ENCODE peak calls at places on chromosomes 2 and 18, in ten cellular contexts. One of them, this sample, is unnamed.

GRCh38 chr2:215579809-215580208 is 143.9 kb upstream of the FN1 start:
- DNase-seq in NB4: peak
- DNase-seq in psoas muscle: no peak
- DNase-seq in glutamatergic neuron: no peak
- DNase-seq in CD4-positive, alpha-beta T cell: no peak
- DNase-seq in cardiac muscle cell: no peak
- DNase-seq in GM06990: no peak
- DNase-seq in neural crest cell: no peak
- DNase-seq in foreskin fibroblast: peak
- DNase-seq in upper lobe of right lung: no peak
- DNase-seq in this sample: no peak

GRCh38 chr2:193332938-193333337 is 1138.2 kb upstream of the TMEFF2 start:
- DNase-seq in NB4: no peak
- DNase-seq in foreskin fibroblast: no peak
- DNase-seq in CD4-positive, alpha-beta T cell: no peak
- DNase-seq in GM06990: no peak
- DNase-seq in psoas muscle: no peak
- DNase-seq in glutamatergic neuron: no peak
- DNase-seq in cardiac muscle cell: no peak
- DNase-seq in neural crest cell: no peak
- DNase-seq in upper lobe of right lung: no peak
- DNase-seq in this sample: no peak

GRCh38 chr2:177026253-177026652 is 186.3 kb upstream of the HNRNPA3 start:
- DNase-seq in glutamatergic neuron: no peak
- DNase-seq in psoas muscle: no peak
- DNase-seq in CD4-positive, alpha-beta T cell: no peak
- DNase-seq in GM06990: no peak
- DNase-seq in foreskin fibroblast: no peak
- DNase-seq in cardiac muscle cell: no peak
- DNase-seq in upper lobe of right lung: no peak
- DNase-seq in NB4: no peak
- DNase-seq in neural crest cell: no peak
- DNase-seq in this sample: no peak

GRCh38 chr2:120589782-120590608 is 145.7 kb upstream of the GLI2 start:
- DNase-seq in cardiac muscle cell: no peak
- DNase-seq in neural crest cell: no peak
- DNase-seq in psoas muscle: no peak
- DNase-seq in foreskin fibroblast: peak
- DNase-seq in glutamatergic neuron: no peak
- DNase-seq in GM06990: no peak
- DNase-seq in NB4: no peak
- DNase-seq in CD4-positive, alpha-beta T cell: no peak
- DNase-seq in upper lobe of right lung: no peak
- DNase-seq in this sample: no peak

GRCh38 chr18:61929881-61930640 is 37.3 kb upstream of the RNF152 start:
- DNase-seq in foreskin fibroblast: no peak
- DNase-seq in NB4: no peak
- DNase-seq in psoas muscle: no peak
- DNase-seq in upper lobe of right lung: no peak
- DNase-seq in GM06990: no peak
- DNase-seq in neural crest cell: no peak
- DNase-seq in cardiac muscle cell: no peak
- DNase-seq in CD4-positive, alpha-beta T cell: no peak
- DNase-seq in glutamatergic neuron: no peak
- DNase-seq in this sample: no peak

GRCh38 chr18:6327895-6328623 is 86.7 kb downstream of the L3MBTL4 start:
- DNase-seq in cardiac muscle cell: no peak
- DNase-seq in upper lobe of right lung: no peak
- DNase-seq in neural crest cell: no peak
- DNase-seq in foreskin fibroblast: no peak
- DNase-seq in NB4: no peak
- DNase-seq in GM06990: no peak
- DNase-seq in CD4-positive, alpha-beta T cell: no peak
- DNase-seq in glutamatergic neuron: no peak
- DNase-seq in psoas muscle: no peak
- DNase-seq in this sample: no peak

GRCh38 chr2:79512442-79513401 is at the start of gene CTNNA2:
- DNase-seq in glutamatergic neuron: peak
- DNase-seq in NB4: no peak
- DNase-seq in upper lobe of right lung: peak
- DNase-seq in psoas muscle: no peak
- DNase-seq in neural crest cell: peak
- DNase-seq in foreskin fibroblast: no peak
- DNase-seq in cardiac muscle cell: peak
- DNase-seq in GM06990: peak
- DNase-seq in CD4-positive, alpha-beta T cell: no peak
- DNase-seq in this sample: no peak

GRCh38 chr2:84427235-84428138 is 31.6 kb downstream of the SUCLG1 start:
- DNase-seq in neural crest cell: no peak
- DNase-seq in foreskin fibroblast: peak
- DNase-seq in upper lobe of right lung: no peak
- DNase-seq in CD4-positive, alpha-beta T cell: no peak
- DNase-seq in GM06990: no peak
- DNase-seq in NB4: peak
- DNase-seq in cardiac muscle cell: no peak
- DNase-seq in psoas muscle: no peak
- DNase-seq in glutamatergic neuron: no peak
- DNase-seq in this sample: no peak

GRCh38 chr2:182368996-182369395 is 57.8 kb downstream of the PDE1A start:
- DNase-seq in foreskin fibroblast: no peak
- DNase-seq in cardiac muscle cell: no peak
- DNase-seq in psoas muscle: no peak
- DNase-seq in GM06990: no peak
- DNase-seq in CD4-positive, alpha-beta T cell: no peak
- DNase-seq in glutamatergic neuron: no peak
- DNase-seq in neural crest cell: no peak
- DNase-seq in NB4: no peak
- DNase-seq in upper lobe of right lung: no peak
- DNase-seq in this sample: no peak

GRCh38 chr2:200810252-200810650 is 1.5 kb upstream of the BZW1 start:
- DNase-seq in GM06990: no peak
- DNase-seq in psoas muscle: no peak
- DNase-seq in glutamatergic neuron: no peak
- DNase-seq in CD4-positive, alpha-beta T cell: no peak
- DNase-seq in foreskin fibroblast: peak
- DNase-seq in upper lobe of right lung: no peak
- DNase-seq in cardiac muscle cell: no peak
- DNase-seq in neural crest cell: no peak
- DNase-seq in NB4: peak
- DNase-seq in this sample: no peak

GRCh38 chr2:200811336-200812121 is at the start of gene BZW1:
- DNase-seq in GM06990: peak
- DNase-seq in cardiac muscle cell: peak
- DNase-seq in glutamatergic neuron: peak
- DNase-seq in NB4: peak
- DNase-seq in foreskin fibroblast: peak
- DNase-seq in upper lobe of right lung: peak
- DNase-seq in neural crest cell: peak
- DNase-seq in psoas muscle: peak
- DNase-seq in CD4-positive, alpha-beta T cell: peak
- DNase-seq in this sample: peak

GRCh38 chr2:200810967-200811335 is 759 bp upstream of the BZW1 start:
- DNase-seq in foreskin fibroblast: no peak
- DNase-seq in neural crest cell: no peak
- DNase-seq in GM06990: no peak
- DNase-seq in cardiac muscle cell: no peak
- DNase-seq in upper lobe of right lung: no peak
- DNase-seq in glutamatergic neuron: no peak
- DNase-seq in CD4-positive, alpha-beta T cell: no peak
- DNase-seq in psoas muscle: no peak
- DNase-seq in NB4: no peak
- DNase-seq in this sample: no peak

GRCh38 chr2:200814276-200814815 is 2.6 kb downstream of the BZW1 start:
- DNase-seq in cardiac muscle cell: no peak
- DNase-seq in foreskin fibroblast: no peak
- DNase-seq in CD4-positive, alpha-beta T cell: no peak
- DNase-seq in GM06990: peak
- DNase-seq in glutamatergic neuron: no peak
- DNase-seq in psoas muscle: no peak
- DNase-seq in NB4: no peak
- DNase-seq in neural crest cell: no peak
- DNase-seq in upper lobe of right lung: no peak
- DNase-seq in this sample: no peak

DNA sequence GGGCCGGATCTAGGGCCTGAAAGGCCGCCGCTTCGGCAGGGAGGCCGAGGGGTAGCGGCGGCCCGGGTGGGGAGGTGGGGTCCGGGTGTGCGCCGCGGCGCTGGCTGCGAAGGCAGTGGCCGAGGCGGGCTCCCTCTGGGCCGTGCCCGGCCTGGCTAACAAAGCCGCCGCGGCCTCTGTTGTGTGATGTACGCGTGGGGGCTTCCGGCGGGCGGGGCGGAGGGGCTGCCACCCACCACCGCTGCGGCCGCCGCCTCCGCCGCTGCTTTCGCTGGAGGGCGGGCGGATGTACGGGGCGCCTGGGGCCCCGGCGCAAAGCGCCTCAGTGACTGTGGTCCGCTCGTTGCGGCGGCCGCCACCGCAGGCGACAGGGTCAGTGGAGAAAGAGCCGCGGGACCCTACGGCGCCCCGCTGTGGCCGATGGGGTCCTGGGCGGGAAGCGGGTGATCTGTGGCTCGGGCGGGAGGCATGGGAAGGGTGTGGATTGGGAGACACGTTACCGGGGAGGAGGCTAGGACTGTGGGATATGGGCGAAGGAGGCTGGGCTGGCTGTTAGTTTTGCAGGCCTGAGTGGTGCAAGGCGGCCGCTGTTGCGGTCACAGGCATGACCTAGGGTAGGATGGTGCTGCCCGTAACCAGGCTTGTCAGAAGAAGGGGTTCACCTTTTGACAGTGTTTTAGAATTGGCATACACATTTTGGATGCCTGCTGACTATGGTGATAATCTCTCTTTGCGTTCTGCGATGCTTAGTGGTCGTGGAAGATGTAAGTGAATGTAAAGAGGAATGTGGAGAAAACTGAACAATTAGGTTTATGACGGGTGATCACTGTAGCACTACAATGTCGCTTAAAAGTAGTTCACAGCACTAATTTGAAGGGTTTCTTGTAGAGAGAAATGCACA is 662 bp downstream of the BZW1 start:
- DNase-seq in NB4: peak
- DNase-seq in psoas muscle: peak
- DNase-seq in upper lobe of right lung: peak
- DNase-seq in cardiac muscle cell: peak
- DNase-seq in glutamatergic neuron: peak
- DNase-seq in GM06990: peak
- DNase-seq in CD4-positive, alpha-beta T cell: peak
- DNase-seq in neural crest cell: peak
- DNase-seq in foreskin fibroblast: peak
- DNase-seq in this sample: peak
- TF ChIP-seq CTCF in NB4: peak
- TF ChIP-seq CTCF in psoas muscle: peak
- TF ChIP-seq CTCF in upper lobe of right lung: peak
- TF ChIP-seq CTCF in cardiac muscle cell: peak
- TF ChIP-seq CTCF in glutamatergic neuron: peak
- TF ChIP-seq CTCF in GM06990: peak
- TF ChIP-seq CTCF in CD4-positive, alpha-beta T cell: peak
- TF ChIP-seq CTCF in neural crest cell: peak
- TF ChIP-seq CTCF in foreskin fibroblast: peak
- TF ChIP-seq CTCF in this sample: peak

GRCh38 chr2:152525277-152525838 is 190.4 kb downstream of the FMNL2 start:
- DNase-seq in foreskin fibroblast: peak
- DNase-seq in glutamatergic neuron: no peak
- DNase-seq in NB4: no peak
- DNase-seq in CD4-positive, alpha-beta T cell: no peak
- DNase-seq in psoas muscle: peak
- DNase-seq in neural crest cell: no peak
- DNase-seq in GM06990: no peak
- DNase-seq in upper lobe of right lung: no peak
- DNase-seq in cardiac muscle cell: no peak
- DNase-seq in this sample: no peak
- TF ChIP-seq CTCF in foreskin fibroblast: no peak
- TF ChIP-seq CTCF in glutamatergic neuron: no peak
- TF ChIP-seq CTCF in NB4: no peak
- TF ChIP-seq CTCF in CD4-positive, alpha-beta T cell: no peak
- TF ChIP-seq CTCF in psoas muscle: no peak
- TF ChIP-seq CTCF in neural crest cell: no peak
- TF ChIP-seq CTCF in GM06990: no peak
- TF ChIP-seq CTCF in upper lobe of right lung: no peak
- TF ChIP-seq CTCF in cardiac muscle cell: no peak
- TF ChIP-seq CTCF in this sample: no peak

DNA sequence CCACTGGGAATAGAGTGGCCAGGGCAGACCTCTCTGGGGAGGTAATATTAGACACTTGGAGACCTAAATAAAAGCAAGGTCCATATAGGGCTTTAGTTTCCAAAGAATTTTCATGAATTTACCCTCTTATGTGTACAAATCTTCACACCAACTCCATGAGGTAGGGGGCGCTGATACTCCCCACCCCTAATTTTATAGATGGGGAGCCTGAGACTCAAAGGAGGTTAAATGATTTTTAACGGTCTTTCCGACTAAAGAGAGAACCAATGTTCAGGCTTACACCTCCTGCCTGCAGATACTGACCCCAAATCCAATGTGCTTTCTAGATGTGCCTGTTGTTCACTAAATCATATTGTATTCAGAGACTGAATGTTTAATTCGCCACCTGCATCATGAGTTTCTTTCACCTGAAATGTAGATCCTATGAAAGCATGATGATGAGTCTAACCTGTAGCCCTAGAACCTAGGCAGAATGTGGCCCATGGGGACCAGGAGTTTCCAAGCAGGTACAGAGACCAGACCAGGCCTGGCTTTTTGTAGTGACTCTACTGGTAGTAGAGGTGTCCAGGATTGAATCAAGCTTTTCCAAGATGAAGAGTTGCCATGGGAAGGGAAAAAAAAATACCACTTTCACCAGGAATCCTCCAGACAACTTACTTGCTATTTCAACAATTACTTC is 16.8 kb upstream of the PAX3 start:
- DNase-seq in upper lobe of right lung: no peak
- DNase-seq in foreskin fibroblast: no peak
- DNase-seq in neural crest cell: no peak
- DNase-seq in GM06990: no peak
- DNase-seq in NB4: peak
- DNase-seq in cardiac muscle cell: no peak
- DNase-seq in glutamatergic neuron: no peak
- DNase-seq in psoas muscle: no peak
- DNase-seq in CD4-positive, alpha-beta T cell: no peak
- DNase-seq in this sample: no peak
- TF ChIP-seq CTCF in upper lobe of right lung: no peak
- TF ChIP-seq CTCF in foreskin fibroblast: no peak
- TF ChIP-seq CTCF in neural crest cell: peak
- TF ChIP-seq CTCF in GM06990: peak
- TF ChIP-seq CTCF in NB4: peak
- TF ChIP-seq CTCF in cardiac muscle cell: no peak
- TF ChIP-seq CTCF in glutamatergic neuron: peak
- TF ChIP-seq CTCF in psoas muscle: no peak
- TF ChIP-seq CTCF in CD4-positive, alpha-beta T cell: no peak
- TF ChIP-seq CTCF in this sample: no peak

DNA sequence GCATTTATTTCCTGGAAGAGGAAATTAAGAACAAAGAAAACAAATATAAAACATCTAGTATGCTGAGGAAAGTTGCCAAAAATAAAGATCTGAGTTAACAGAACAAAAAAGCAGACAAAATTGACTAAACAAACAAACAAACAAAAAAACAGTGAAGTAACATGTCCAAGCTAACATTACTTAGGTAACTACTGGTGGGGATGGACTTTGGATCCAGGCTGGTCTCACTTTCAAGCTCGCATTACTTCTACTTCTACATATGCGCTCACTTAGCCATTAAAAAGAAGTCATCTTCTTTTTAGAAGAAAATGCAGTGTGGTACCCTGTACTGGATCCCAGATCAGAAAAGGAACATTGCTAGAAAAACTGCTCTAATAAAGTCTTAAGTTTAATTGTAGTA is 358.9 kb downstream of the NCKAP5 start:
- DNase-seq in cardiac muscle cell: no peak
- DNase-seq in upper lobe of right lung: no peak
- DNase-seq in psoas muscle: no peak
- DNase-seq in glutamatergic neuron: no peak
- DNase-seq in NB4: no peak
- DNase-seq in CD4-positive, alpha-beta T cell: no peak
- DNase-seq in GM06990: no peak
- DNase-seq in neural crest cell: no peak
- DNase-seq in foreskin fibroblast: no peak
- DNase-seq in this sample: no peak
- TF ChIP-seq CTCF in cardiac muscle cell: no peak
- TF ChIP-seq CTCF in upper lobe of right lung: no peak
- TF ChIP-seq CTCF in psoas muscle: no peak
- TF ChIP-seq CTCF in glutamatergic neuron: no peak
- TF ChIP-seq CTCF in NB4: no peak
- TF ChIP-seq CTCF in CD4-positive, alpha-beta T cell: no peak
- TF ChIP-seq CTCF in GM06990: no peak
- TF ChIP-seq CTCF in neural crest cell: no peak
- TF ChIP-seq CTCF in foreskin fibroblast: no peak
- TF ChIP-seq CTCF in this sample: no peak

This sample was measured in natural killer cell.